ENCODE peak calls at places on chromosomes 5 and 9, in four cellular contexts. X is GM12878, Z is IMR-90, P is K562. Q is an unnamed sample.

GRCh38 chr9:13205824-13206223 is 73.7 kb downstream of the MPDZ start:
- DNase-seq in X (no peak), Z (no peak), P (no peak), Q (no peak)

GRCh38 chr5:154371687-154372086 is 74.1 kb upstream of the SAP30L start:
- DNase-seq in X (no peak), Z (peak), P (no peak), Q (no peak)

GRCh38 chr9:130442746-130443455 is 1.9 kb upstream of the ASS1 start:
- DNase-seq in X (no peak), Z (no peak), P (no peak), Q (no peak)

GRCh38 chr9:81819859-81820546 is 108.2 kb upstream of the SPATA31D4 start:
- DNase-seq in X (no peak), Z (peak), P (no peak), Q (no peak)

GRCh38 chr5:21154526-21154925 is 1166.5 kb upstream of the CDH18 start:
- DNase-seq in X (no peak), Z (no peak), P (no peak), Q (no peak)

GRCh38 chr9:135502168-135502872 is 1.8 kb downstream of the MRPS2 start:
- DNase-seq in X (no peak), Z (no peak), P (peak), Q (no peak)

GRCh38 chr9:22528485-22528884 is 81.9 kb downstream of the DMRTA1 start:
- DNase-seq in X (no peak), Z (peak), P (no peak), Q (peak)

GRCh38 chr5:176887252-176887849 is 11.8 kb downstream of the HK3 start:
- DNase-seq in X (no peak), Z (no peak), P (no peak), Q (no peak)

GRCh38 chr5:117027384-117027783 is 452.8 kb upstream of the SEMA6A start:
- DNase-seq in X (no peak), Z (no peak), P (no peak), Q (no peak)

GRCh38 chr9:7549261-7549660 is 250.3 kb downstream of the DMAC1 start:
- DNase-seq in X (no peak), Z (no peak), P (no peak), Q (no peak)

GRCh38 chr5:98770158-98770910 is 3.1 kb upstream of the RGMB start:
- DNase-seq in X (no peak), Z (peak), P (no peak), Q (peak)

GRCh38 chr5:178460174-178460573 is 130.0 kb downstream of the COL23A1 start:
- DNase-seq in X (no peak), Z (no peak), P (no peak), Q (no peak)

GRCh38 chr5:56668996-56669395 is 146.4 kb upstream of the MAP3K1 start:
- DNase-seq in X (no peak), Z (no peak), P (no peak), Q (no peak)

GRCh38 chr9:128409998-128410397 is 10.7 kb upstream of the CERCAM start:
- DNase-seq in X (no peak), Z (no peak), P (no peak), Q (no peak)

GRCh38 chr9:109771084-109771483 is 8.9 kb upstream of the PALM2AKAP2 start:
- DNase-seq in X (no peak), Z (peak), P (no peak), Q (no peak)

GRCh38 chr5:131475416-131476045 is 159.5 kb downstream of the RAPGEF6 start:
- DNase-seq in X (no peak), Z (peak), P (no peak), Q (no peak)

GRCh38 chr5:76046761-76047160 is 36.4 kb upstream of the SV2C start:
- DNase-seq in X (no peak), Z (no peak), P (no peak), Q (no peak)

GRCh38 chr9:72278959-72279358 is 86.0 kb downstream of the ZFAND5 start:
- DNase-seq in X (no peak), Z (no peak), P (no peak), Q (no peak)

GRCh38 chr9:37371565-37372464 is 50.7 kb upstream of the GRHPR start:
- DNase-seq in X (peak), Z (peak), P (no peak), Q (no peak)

GRCh38 chr9:123339666-123340414 is 16.2 kb upstream of the CRB2 start:
- DNase-seq in X (peak), Z (no peak), P (no peak), Q (no peak)

GRCh38 chr5:52190737-52191136 is 597.0 kb upstream of the ITGA1 start:
- DNase-seq in X (no peak), Z (no peak), P (no peak), Q (no peak)

GRCh38 chr9:101479337-101480045 is 43.9 kb upstream of the ALDOB start:
- DNase-seq in X (no peak), Z (no peak), P (no peak), Q (no peak)

GRCh38 chr9:105088088-105088487 is 156.4 kb upstream of the SLC44A1 start:
- DNase-seq in X (no peak), Z (no peak), P (no peak), Q (no peak)

GRCh38 chr5:172792693-172793570 is 21.9 kb upstream of the DUSP1 start:
- DNase-seq in X (no peak), Z (no peak), P (no peak), Q (no peak)

GRCh38 chr5:21711854-21712752 is 1141.0 kb downstream of the CDH12 start:
- DNase-seq in X (no peak), Z (peak), P (no peak), Q (no peak)

GRCh38 chr5:126769703-126770102 is 7.2 kb upstream of the LMNB1 start:
- DNase-seq in X (no peak), Z (no peak), P (no peak), Q (no peak)

GRCh38 chr9:24413651-24414050 is 132.0 kb downstream of the IZUMO3 start:
- DNase-seq in X (no peak), Z (no peak), P (no peak), Q (no peak)

GRCh38 chr5:120228262-120229031 is 235.7 kb upstream of the PRR16 start:
- DNase-seq in X (no peak), Z (no peak), P (no peak), Q (peak)

GRCh38 chr5:146428658-146429057 is 18.5 kb upstream of the TCERG1 start:
- DNase-seq in X (no peak), Z (no peak), P (no peak), Q (no peak)

GRCh38 chr5:173412566-173412965 is 84.4 kb upstream of the STC2 start:
- DNase-seq in X (no peak), Z (peak), P (no peak), Q (no peak)

GRCh38 chr5:140060816-140061215 is 17.7 kb upstream of the NRG2 start:
- DNase-seq in X (no peak), Z (no peak), P (no peak), Q (no peak)

GRCh38 chr5:34848230-34848629 is 9.3 kb downstream of the TTC23L start:
- DNase-seq in X (no peak), Z (no peak), P (no peak), Q (no peak)

GRCh38 chr9:89440548-89440947 is 57.4 kb downstream of the SEMA4D start:
- DNase-seq in X (no peak), Z (no peak), P (no peak), Q (no peak)

GRCh38 chr9:27765931-27766835 is 192.9 kb upstream of the C9orf72 start:
- DNase-seq in X (no peak), Z (no peak), P (no peak), Q (no peak)

GRCh38 chr5:180641566-180641900 is 7.9 kb downstream of the FLT4 start:
- DNase-seq in X (no peak), Z (no peak), P (no peak), Q (no peak)

GRCh38 chr5:180601591-180602480 is 10.5 kb upstream of the SCGB3A1 start:
- DNase-seq in X (no peak), Z (no peak), P (no peak), Q (no peak)

GRCh38 chr5:33810491-33811120 is 81.2 kb downstream of the ADAMTS12 start:
- DNase-seq in X (no peak), Z (peak), P (no peak), Q (no peak)

GRCh38 chr9:94951591-94952115 is 225.2 kb downstream of the AOPEP start:
- DNase-seq in X (no peak), Z (no peak), P (no peak), Q (no peak)

DNA sequence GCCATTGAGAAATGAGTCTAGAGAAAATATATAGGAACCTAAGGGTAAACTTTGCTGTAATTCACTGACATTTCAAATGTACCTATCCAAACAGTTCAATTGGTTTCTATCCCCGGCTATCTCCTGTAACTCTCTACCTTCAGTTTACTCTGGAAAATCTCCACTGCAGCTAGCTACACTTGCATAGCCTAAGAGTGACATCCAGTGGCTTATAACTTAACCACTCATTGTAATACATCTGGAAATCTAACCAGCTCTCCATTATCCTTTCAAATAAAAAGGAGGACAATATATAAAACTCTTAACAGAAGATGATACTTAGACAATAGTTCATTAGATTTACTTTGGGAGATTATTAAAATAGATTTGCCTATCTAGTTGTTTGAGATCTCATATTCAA is 35.3 kb upstream of the SPDL1 start:
- DNase-seq in X (no peak), Z (peak), P (no peak), Q (peak)
- TF ChIP-seq ELK1 in X (no peak), Z (no peak), P (no peak), Q (no peak)

DNA sequence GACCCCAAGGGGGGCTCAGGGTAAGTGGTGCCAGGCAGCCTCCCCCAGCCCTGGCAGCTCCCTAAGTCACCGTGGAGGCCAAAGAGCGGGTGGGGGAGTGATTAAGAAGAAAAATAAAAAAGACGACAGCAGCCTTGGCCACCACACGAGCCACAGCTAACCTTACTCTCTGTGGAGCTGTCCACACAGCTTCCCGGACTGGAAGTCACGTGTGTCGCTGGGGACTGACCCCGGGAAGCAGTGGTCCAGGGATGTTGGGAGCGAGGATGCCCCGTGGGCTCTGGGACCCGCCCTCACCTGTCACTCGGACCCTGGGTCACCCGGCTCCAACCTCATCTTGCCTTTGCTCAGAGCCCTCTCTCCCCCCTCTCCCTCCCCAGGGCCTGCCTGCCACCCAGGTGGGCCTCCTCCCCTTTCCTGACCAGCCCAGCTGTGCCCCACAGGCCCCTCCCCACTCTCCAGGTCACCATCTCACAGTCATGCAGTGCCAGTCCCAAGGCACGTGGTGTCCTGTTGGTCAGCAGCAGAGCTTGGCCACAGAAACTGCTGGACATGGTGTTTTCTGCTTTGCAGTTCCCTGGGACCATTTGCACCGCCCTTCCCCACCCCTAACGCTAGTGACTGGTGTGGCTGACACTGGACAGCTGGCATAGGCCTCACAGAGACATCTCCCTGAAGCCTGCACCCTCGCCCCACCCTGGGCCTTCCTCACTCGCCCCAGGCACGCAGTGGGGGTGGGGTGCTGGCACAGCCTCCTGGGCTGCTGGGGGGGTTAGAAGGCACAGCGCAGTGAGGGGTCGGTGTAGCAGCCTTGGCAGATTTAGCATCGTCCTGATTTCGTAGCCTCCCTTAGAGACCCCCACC is 9.8 kb upstream of the EXOC3 start:
- DNase-seq in X (no peak), Z (no peak), P (no peak), Q (no peak)
- TF ChIP-seq ELK1 in X (no peak), Z (no peak), P (no peak), Q (no peak)

GRCh38 chr5:14810282-14810681 is 61.3 kb downstream of the ANKH start:
- DNase-seq in X (no peak), Z (no peak), P (no peak), Q (no peak)

GRCh38 chr5:14810941-14811573 is 60.5 kb downstream of the ANKH start:
- DNase-seq in X (no peak), Z (no peak), P (no peak), Q (no peak)

GRCh38 chr5:14807471-14807870 is 64.1 kb downstream of the ANKH start:
- DNase-seq in X (no peak), Z (no peak), P (no peak), Q (no peak)

GRCh38 chr5:14812166-14812565 is 59.4 kb downstream of the ANKH start:
- DNase-seq in X (no peak), Z (no peak), P (no peak), Q (no peak)

DNA sequence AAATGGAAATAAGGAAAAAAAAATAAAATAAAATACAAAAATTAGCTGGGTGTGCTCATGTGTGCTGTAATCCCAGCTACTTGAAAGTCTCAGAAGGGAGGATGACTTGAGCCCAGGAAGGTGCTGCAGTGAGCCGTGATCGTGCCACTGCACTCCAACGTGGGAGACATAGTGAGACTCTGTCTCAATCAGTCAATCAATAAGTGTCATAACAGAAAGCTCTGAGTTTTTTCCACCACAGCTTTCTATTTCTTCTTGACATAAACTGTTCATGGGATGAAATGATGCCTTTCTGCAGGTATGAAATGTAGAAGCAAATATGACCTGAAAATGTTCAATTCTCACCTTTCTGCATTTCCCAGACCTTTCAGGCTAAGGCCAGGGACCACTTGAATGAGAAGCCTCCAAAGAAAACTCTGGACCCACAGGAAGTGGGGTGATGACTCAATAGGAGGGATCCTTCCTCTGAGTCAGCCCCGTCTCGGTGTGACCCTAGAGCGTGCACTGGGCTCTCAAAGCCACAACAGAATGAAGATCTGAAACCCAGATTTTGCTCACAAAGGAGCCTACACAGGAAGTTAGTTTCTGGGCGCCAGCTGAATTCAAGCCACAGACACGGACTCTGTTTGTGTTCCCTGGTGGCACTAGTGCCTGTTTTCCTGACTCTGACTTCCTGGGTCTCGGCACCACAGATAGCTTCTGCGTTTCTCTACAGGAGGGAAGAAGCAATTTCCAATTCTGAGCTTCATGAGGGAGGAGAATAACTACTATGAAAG is 62.0 kb downstream of the ANKH start:
- DNase-seq in X (peak), Z (peak), P (peak), Q (peak)
- TF ChIP-seq ELK1 in X (no peak), Z (no peak), P (no peak), Q (no peak)

GRCh38 chr5:100448250-100448649 is 86.9 kb upstream of the FAM174A start:
- DNase-seq in X (no peak), Z (no peak), P (no peak), Q (no peak)
- TF ChIP-seq ELK1 in X (no peak), Z (no peak), P (no peak), Q (no peak)

Q was measured in A549.